ENCODE peak calls at places on chromosomes 16 and 17, in seven cellular contexts. B, W, F, L, C, P and M are unnamed samples.

GRCh38 chr17:76473541-76473985 is 6.2 kb downstream of the AANAT start:
- DNase-seq in B (no peak), W (no peak), F (no peak), L (no peak), C (no peak), P (no peak), M (no peak)

GRCh38 chr16:76577003-76577402 is 299.8 kb downstream of the CNTNAP4 start:
- DNase-seq in B (no peak), W (no peak), F (no peak), L (no peak), C (no peak), P (no peak), M (no peak)

GRCh38 chr16:13553453-13553985 is 366.4 kb upstream of the ERCC4 start:
- DNase-seq in B (no peak), W (no peak), F (no peak), L (no peak), C (no peak), P (no peak), M (no peak)

GRCh38 chr17:77298811-77299210 is 158.0 kb downstream of the SEC14L1 start:
- DNase-seq in B (no peak), W (no peak), F (no peak), L (no peak), C (no peak), P (no peak), M (no peak)

GRCh38 chr16:67542464-67542863 is 13.8 kb downstream of the RIPOR1 start:
- DNase-seq in B (peak), W (no peak), F (peak), L (no peak), C (peak), P (peak), M (peak)

GRCh38 chr16:65037558-65037957 is 84.3 kb downstream of the CDH11 start:
- DNase-seq in B (no peak), W (no peak), F (no peak), L (no peak), C (no peak), P (no peak), M (no peak)

GRCh38 chr16:3987231-3987630 is 106.7 kb upstream of the CREBBP start:
- DNase-seq in B (no peak), W (no peak), F (no peak), L (no peak), C (no peak), P (no peak), M (no peak)

GRCh38 chr17:57461082-57461481 is 204.8 kb downstream of the MSI2 start:
- DNase-seq in B (no peak), W (no peak), F (peak), L (no peak), C (peak), P (no peak), M (no peak)

GRCh38 chr16:30075503-30076275 is at the start of gene PPP4C:
- DNase-seq in B (peak), W (peak), F (peak), L (peak), C (peak), P (peak), M (peak)
- TF ChIP-seq CTCF in B (no peak), W (no peak), F (no peak), L (no peak), C (no peak), P (no peak), M (no peak)

GRCh38 chr16:2767891-2768290 is 9.2 kb downstream of the ELOB start:
- DNase-seq in B (no peak), W (no peak), F (peak), L (peak), C (peak), P (no peak), M (no peak)

GRCh38 chr16:2766430-2767139 is 10.5 kb downstream of the ELOB start:
- DNase-seq in B (no peak), W (no peak), F (no peak), L (peak), C (no peak), P (no peak), M (no peak)

GRCh38 chr16:2768403-2769089 is 8.5 kb downstream of the ELOB start:
- DNase-seq in B (no peak), W (no peak), F (peak), L (peak), C (peak), P (peak), M (no peak)

GRCh38 chr16:2765462-2766404 is 11.3 kb downstream of the ELOB start:
- DNase-seq in B (no peak), W (no peak), F (no peak), L (peak), C (no peak), P (no peak), M (no peak)

DNA sequence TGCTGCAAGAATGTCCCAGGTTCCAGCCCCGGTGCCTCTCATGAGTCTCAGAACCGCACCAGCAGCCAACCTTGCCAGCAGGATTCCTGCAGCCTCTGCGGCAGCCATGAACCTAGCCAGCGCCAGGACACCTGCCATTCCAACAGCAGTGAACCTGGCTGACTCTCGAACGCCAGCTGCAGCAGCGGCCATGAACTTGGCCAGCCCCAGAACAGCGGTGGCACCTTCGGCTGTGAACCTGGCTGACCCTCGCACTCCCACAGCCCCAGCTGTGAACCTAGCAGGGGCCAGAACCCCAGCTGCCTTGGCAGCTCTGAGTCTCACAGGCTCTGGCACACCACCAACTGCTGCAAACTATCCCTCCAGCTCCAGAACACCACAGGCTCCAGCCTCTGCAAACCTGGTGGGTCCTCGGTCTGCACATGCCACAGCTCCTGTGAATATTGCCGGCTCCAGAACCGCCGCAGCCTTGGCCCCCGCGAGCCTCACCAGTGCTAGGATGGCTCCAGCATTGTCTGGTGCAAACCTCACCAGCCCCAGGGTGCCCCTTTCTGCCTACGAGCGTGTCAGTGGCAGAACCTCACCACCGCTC is 9.8 kb downstream of the ELOB start:
- DNase-seq in B (no peak), W (no peak), F (peak), L (peak), C (no peak), P (no peak), M (no peak)
- H3K4me3 ChIP-seq in B (no peak), W (no peak), F (no peak), L (no peak), C (no peak), P (no peak), M (no peak)

GRCh38 chr16:9206156-9206555 is 114.7 kb downstream of the HAPSTR1 start:
- DNase-seq in B (no peak), W (no peak), F (no peak), L (no peak), C (no peak), P (no peak), M (no peak)
- TF ChIP-seq CTCF in B (no peak), W (no peak), F (no peak), L (no peak), C (no peak), P (no peak), M (no peak)

GRCh38 chr17:48594412-48595106 is 980 bp upstream of the HOXB5 start:
- DNase-seq in B (no peak), W (no peak), F (no peak), L (no peak), C (no peak), P (no peak), M (no peak)

GRCh38 chr17:48592592-48592991 is 987 bp downstream of the HOXB5 start:
- DNase-seq in B (no peak), W (no peak), F (no peak), L (no peak), C (no peak), P (no peak), M (no peak)

GRCh38 chr17:48595107-48595999 is 1.8 kb upstream of the HOXB5 start:
- DNase-seq in B (no peak), W (no peak), F (no peak), L (no peak), C (no peak), P (no peak), M (no peak)

GRCh38 chr17:48593126-48593829 is at the start of gene HOXB5:
- DNase-seq in B (no peak), W (no peak), F (no peak), L (no peak), C (no peak), P (no peak), M (no peak)

GRCh38 chr17:48593840-48594411 is 347 bp upstream of the HOXB5 start:
- DNase-seq in B (peak), W (no peak), F (peak), L (peak), C (peak), P (peak), M (peak)
- H3K4me3 ChIP-seq in B (no peak), W (peak), F (peak), L (no peak), C (no peak), P (no peak), M (peak)

GRCh38 chr17:37816951-37817350 is 72.1 kb upstream of the HNF1B start:
- DNase-seq in B (no peak), W (no peak), F (no peak), L (no peak), C (no peak), P (no peak), M (no peak)
- TF ChIP-seq CTCF in B (no peak), W (no peak), F (no peak), L (no peak), C (no peak), P (no peak), M (peak)